ENCODE peak calls at places on chromosomes 13 and 19, in seven cellular contexts. D is HepG2, U is transverse colon, M is breast epithelium, E is GM12892, Q is upper lobe of left lung, G is stomach. X is an unnamed sample.

GRCh38 chr19:12838182-12838890 is at the start of gene MAST1:
- DNase-seq in D (no peak), U (peak), M (no peak), E (peak), Q (peak), G (peak), X (peak)

GRCh38 chr13:65744761-65745160 is 1485.4 kb downstream of the PCDH9 start:
- DNase-seq in D (no peak), U (no peak), M (no peak), E (no peak), Q (no peak), G (no peak), X (no peak)

GRCh38 chr13:113566227-113566561 is 18.4 kb upstream of the TFDP1 start:
- DNase-seq in D (no peak), U (no peak), M (no peak), E (no peak), Q (no peak), G (no peak), X (no peak)

GRCh38 chr19:55115446-55116065 is 1.9 kb downstream of the PPP1R12C start:
- DNase-seq in D (no peak), U (no peak), M (no peak), E (no peak), Q (no peak), G (no peak), X (no peak)

GRCh38 chr19:22603518-22604440 is 30.3 kb upstream of the ZNF492 start:
- DNase-seq in D (no peak), U (no peak), M (no peak), E (no peak), Q (no peak), G (no peak), X (no peak)

GRCh38 chr13:35923347-35923746 is 207.8 kb downstream of the DCLK1 start:
- DNase-seq in D (no peak), U (no peak), M (no peak), E (no peak), Q (no peak), G (no peak), X (no peak)

GRCh38 chr13:26571518-26571917 is 14.0 kb downstream of the WASF3 start:
- DNase-seq in D (no peak), U (no peak), M (no peak), E (no peak), Q (no peak), G (no peak), X (no peak)

GRCh38 chr13:40336228-40337221 is 329.9 kb downstream of the FOXO1 start:
- DNase-seq in D (peak), U (no peak), M (peak), E (no peak), Q (no peak), G (peak), X (no peak)

GRCh38 chr13:45269204-45269603 is 68.4 kb upstream of the KCTD4 start:
- DNase-seq in D (no peak), U (no peak), M (no peak), E (no peak), Q (no peak), G (no peak), X (no peak)

GRCh38 chr13:71879129-71879535 is 12.1 kb upstream of the DACH1 start:
- DNase-seq in D (peak), U (no peak), M (no peak), E (no peak), Q (no peak), G (no peak), X (no peak)

GRCh38 chr19:41922585-41922984 is 5.7 kb downstream of the ERFL start:
- DNase-seq in D (no peak), U (no peak), M (no peak), E (no peak), Q (no peak), G (no peak), X (no peak)

GRCh38 chr19:41920878-41921277 is 7.4 kb downstream of the ERFL start:
- DNase-seq in D (no peak), U (no peak), M (no peak), E (no peak), Q (no peak), G (no peak), X (no peak)

GRCh38 chr19:41922220-41922576 is 6.1 kb downstream of the ERFL start:
- DNase-seq in D (no peak), U (no peak), M (no peak), E (no peak), Q (no peak), G (no peak), X (no peak)

GRCh38 chr19:41919948-41920712 is 8.1 kb downstream of the ERFL start:
- DNase-seq in D (no peak), U (no peak), M (no peak), E (no peak), Q (no peak), G (no peak), X (no peak)

GRCh38 chr19:41921280-41922219 is 6.7 kb downstream of the ERFL start:
- DNase-seq in D (no peak), U (no peak), M (no peak), E (no peak), Q (no peak), G (no peak), X (no peak)
- TF ChIP-seq POLR2A in D (no peak), U (no peak), M (no peak), E (no peak), Q (no peak), G (no peak), X (no peak)

GRCh38 chr19:45730389-45731288 is at the start of gene FBXO46:
- DNase-seq in D (peak), U (peak), M (peak), E (peak), Q (peak), G (peak), X (peak)
- TF ChIP-seq POLR2AphosphoS5 in D (peak), U (peak), M (peak), E (no peak), Q (peak), G (peak), X (peak)

GRCh38 chr19:3366104-3366760 is at the start of gene NFIC:
- DNase-seq in D (no peak), U (peak), M (peak), E (peak), Q (peak), G (peak), X (no peak)
- TF ChIP-seq POLR2A in D (no peak), U (peak), M (peak), E (no peak), Q (peak), G (no peak), X (no peak)

GRCh38 chr19:4391701-4392543 is 8.4 kb downstream of the SH3GL1 start:
- DNase-seq in D (peak), U (no peak), M (no peak), E (no peak), Q (no peak), G (no peak), X (no peak)
- TF ChIP-seq POLR2AphosphoS5 in D (no peak), U (peak), M (peak), E (no peak), Q (peak), G (no peak), X (no peak)

GRCh38 chr19:6738726-6739389 is 622 bp upstream of the TRIP10 start:
- DNase-seq in D (no peak), U (peak), M (peak), E (no peak), Q (no peak), G (peak), X (no peak)

GRCh38 chr19:6740589-6741348 is 1.3 kb downstream of the TRIP10 start:
- DNase-seq in D (no peak), U (peak), M (no peak), E (no peak), Q (peak), G (peak), X (no peak)

GRCh38 chr19:6737873-6738725 is 719 bp upstream of the GPR108 start:
- DNase-seq in D (peak), U (peak), M (peak), E (peak), Q (peak), G (peak), X (no peak)

GRCh38 chr19:6739884-6740588 is 556 bp downstream of the TRIP10 start:
- DNase-seq in D (no peak), U (peak), M (no peak), E (no peak), Q (peak), G (peak), X (no peak)

GRCh38 chr19:6739390-6739883 is at the start of gene TRIP10:
- DNase-seq in D (peak), U (peak), M (peak), E (peak), Q (peak), G (peak), X (peak)
- TF ChIP-seq POLR2A in D (peak), U (peak), M (no peak), E (no peak), Q (peak), G (no peak), X (no peak)

GRCh38 chr19:44777715-44778347 is at the start of gene CBLC:
- DNase-seq in D (peak), U (peak), M (peak), E (no peak), Q (peak), G (peak), X (no peak)
- TF ChIP-seq POLR2AphosphoS5 in D (peak), U (peak), M (no peak), E (no peak), Q (no peak), G (no peak), X (no peak)

GRCh38 chr19:51339687-51340656 is 2.0 kb downstream of the VSIG10L start:
- DNase-seq in D (peak), U (peak), M (peak), E (peak), Q (peak), G (peak), X (peak)
- TF ChIP-seq POLR2A in D (peak), U (no peak), M (no peak), E (peak), Q (peak), G (no peak), X (no peak)

GRCh38 chr19:41226053-41226873 is 7.2 kb downstream of the AXL start:
- DNase-seq in D (peak), U (peak), M (peak), E (no peak), Q (peak), G (peak), X (no peak)
- TF ChIP-seq POLR2AphosphoS5 in D (peak), U (peak), M (peak), E (no peak), Q (no peak), G (peak), X (no peak)